ENCODE peak calls at places on chromosomes 6 and 20, in four cellular contexts. D is HCT116, R is cardiac muscle cell, O is SK-N-SH. J is an unnamed sample.

GRCh38 chr6:42829561-42830092 is 47.8 kb downstream of the BICRAL start:
- DNase-seq in D (no peak), R (no peak), O (no peak), J (no peak)

GRCh38 chr6:119350202-119351004 is 842 bp upstream of the MAN1A1 start:
- DNase-seq in D (peak), R (peak), O (peak), J (peak)

GRCh38 chr20:59318201-59318790 is 17.9 kb downstream of the EDN3 start:
- DNase-seq in D (no peak), R (no peak), O (peak), J (no peak)

GRCh38 chr20:1841554-1842140 is 53.6 kb upstream of the SIRPA start:
- DNase-seq in D (no peak), R (peak), O (no peak), J (no peak)

GRCh38 chr6:7152467-7152866 is 44.7 kb downstream of the RREB1 start:
- DNase-seq in D (no peak), R (no peak), O (no peak), J (no peak)

GRCh38 chr20:47196091-47197081 is 160.1 kb downstream of the ZMYND8 start:
- DNase-seq in D (peak), R (peak), O (peak), J (peak)

GRCh38 chr20:36093025-36093803 is 61.3 kb upstream of the EPB41L1 start:
- DNase-seq in D (no peak), R (peak), O (peak), J (peak)

GRCh38 chr6:98433325-98433724 is 401.0 kb upstream of the POU3F2 start:
- DNase-seq in D (no peak), R (no peak), O (no peak), J (no peak)

GRCh38 chr6:17845598-17845997 is 138.9 kb upstream of the NUP153 start:
- DNase-seq in D (no peak), R (no peak), O (no peak), J (no peak)

GRCh38 chr20:53949319-53949839 is 121.0 kb downstream of the BCAS1 start:
- DNase-seq in D (no peak), R (peak), O (no peak), J (peak)

GRCh38 chr6:108252055-108252454 is 8.8 kb downstream of the SNX3 start:
- DNase-seq in D (no peak), R (no peak), O (no peak), J (no peak)

GRCh38 chr6:5866547-5867051 is 140.1 kb downstream of the NRN1 start:
- DNase-seq in D (no peak), R (peak), O (no peak), J (peak)

GRCh38 chr6:132797975-132798819 is at the start of gene SLC18B1:
- DNase-seq in D (no peak), R (peak), O (peak), J (peak)

GRCh38 chr20:24933266-24933908 is 15.7 kb upstream of the CST7 start:
- DNase-seq in D (no peak), R (no peak), O (no peak), J (no peak)

GRCh38 chr6:146972526-146972925 is 231.7 kb upstream of the STXBP5 start:
- DNase-seq in D (no peak), R (no peak), O (no peak), J (no peak)

GRCh38 chr20:63206878-63207277 is 9.1 kb downstream of the YTHDF1 start:
- DNase-seq in D (no peak), R (no peak), O (no peak), J (no peak)

GRCh38 chr6:164230804-164231203 is 816.3 kb downstream of the QKI start:
- DNase-seq in D (no peak), R (no peak), O (no peak), J (no peak)

GRCh38 chr20:25739615-25740320 is 43.1 kb upstream of the ZNF337 start:
- DNase-seq in D (no peak), R (peak), O (no peak), J (no peak)

GRCh38 chr6:30672445-30673253 is at the start of gene DHX16:
- DNase-seq in D (peak), R (peak), O (peak), J (peak)

GRCh38 chr6:30664994-30665767 is 7.6 kb downstream of the DHX16 start:
- DNase-seq in D (no peak), R (no peak), O (no peak), J (no peak)

GRCh38 chr6:30676660-30677270 is 4.0 kb upstream of the DHX16 start:
- DNase-seq in D (no peak), R (no peak), O (no peak), J (no peak)

GRCh38 chr6:30670760-30671527 is 1.9 kb downstream of the DHX16 start:
- DNase-seq in D (no peak), R (no peak), O (peak), J (no peak)
- TF ChIP-seq CTCF in D (no peak), R (peak), O (peak), J (peak)

DNA sequence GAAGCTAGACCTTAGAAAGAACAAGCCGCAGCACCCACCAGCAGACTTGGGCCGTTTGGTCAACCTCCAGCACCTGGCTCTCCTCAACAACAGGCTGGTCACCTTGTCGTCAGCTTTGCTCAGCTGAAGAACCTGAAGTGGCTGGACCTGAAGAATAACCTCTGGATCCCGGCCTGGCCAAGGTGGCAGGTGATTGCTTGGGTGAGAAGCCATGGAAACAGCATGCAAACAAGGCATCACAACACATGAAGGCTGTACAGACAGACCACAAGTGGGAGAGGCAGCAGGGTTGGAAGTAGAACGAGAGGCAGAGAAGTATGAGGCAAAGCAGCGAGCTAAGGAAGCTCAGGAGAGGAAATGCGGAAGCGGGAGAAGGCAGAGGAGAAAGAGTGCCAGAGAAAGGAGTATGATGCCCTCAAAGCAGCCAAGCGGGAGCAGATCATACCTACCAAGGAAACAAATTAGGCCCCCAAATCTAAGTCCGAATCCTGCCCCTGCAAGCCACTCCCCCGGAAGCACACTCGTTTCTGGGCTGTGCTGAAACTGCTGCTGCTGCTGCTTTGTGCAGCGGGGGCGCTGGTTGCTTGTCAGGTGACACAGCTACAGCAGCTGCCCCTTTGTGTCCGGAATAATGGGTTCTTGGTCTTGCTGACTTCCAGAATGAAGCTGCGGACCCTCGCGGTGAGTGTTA is 121.6 kb upstream of the LGSN start:
- DNase-seq in D (no peak), R (no peak), O (peak), J (no peak)
- TF ChIP-seq CTCF in D (no peak), R (no peak), O (no peak), J (no peak)

GRCh38 chr6:106163446-106163965 is 77.4 kb downstream of the PRDM1 start:
- DNase-seq in D (no peak), R (peak), O (no peak), J (no peak)
- TF ChIP-seq CTCF in D (no peak), R (no peak), O (no peak), J (no peak)

GRCh38 chr20:23258747-23259121 is 91.9 kb upstream of the NXT1 start:
- DNase-seq in D (no peak), R (no peak), O (no peak), J (no peak)
- TF ChIP-seq CTCF in D (no peak), R (no peak), O (no peak), J (no peak)

DNA sequence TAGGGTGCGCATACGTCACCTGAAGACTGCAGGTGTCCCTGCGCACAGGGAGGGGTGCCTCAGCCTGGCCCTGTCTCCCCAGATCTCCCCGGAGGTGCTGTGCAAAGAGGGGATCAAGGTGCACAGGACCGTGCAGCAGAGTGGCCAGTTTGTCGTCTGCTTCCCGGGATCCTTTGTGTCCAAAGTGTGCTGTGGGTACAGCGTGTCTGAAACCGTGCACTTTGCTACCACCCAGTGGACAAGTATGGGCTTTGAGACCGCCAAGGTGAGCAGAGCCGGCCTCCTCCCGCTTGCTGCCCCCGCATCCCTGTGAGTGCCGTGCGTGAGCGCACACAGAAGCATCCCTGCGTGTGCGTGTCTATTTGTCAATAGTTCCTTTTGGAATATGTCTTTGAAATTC is 150.7 kb downstream of the DTNBP1 start:
- DNase-seq in D (no peak), R (no peak), O (peak), J (no peak)
- TF ChIP-seq CTCF in D (no peak), R (peak), O (peak), J (no peak)

GRCh38 chr6:159043986-159044385 is 805 bp downstream of the TAGAP start:
- DNase-seq in D (no peak), R (no peak), O (no peak), J (no peak)

GRCh38 chr6:159043236-159043635 is 1.6 kb downstream of the TAGAP start:
- DNase-seq in D (no peak), R (no peak), O (no peak), J (no peak)

GRCh38 chr6:159041181-159041580 is 3.6 kb downstream of the TAGAP start:
- DNase-seq in D (no peak), R (no peak), O (no peak), J (no peak)

GRCh38 chr6:159042003-159042823 is 2.6 kb downstream of the TAGAP start:
- DNase-seq in D (peak), R (peak), O (peak), J (peak)

GRCh38 chr6:159042824-159043181 is 2.0 kb downstream of the TAGAP start:
- DNase-seq in D (no peak), R (no peak), O (no peak), J (no peak)
- TF ChIP-seq CTCF in D (no peak), R (no peak), O (no peak), J (no peak)

DNA sequence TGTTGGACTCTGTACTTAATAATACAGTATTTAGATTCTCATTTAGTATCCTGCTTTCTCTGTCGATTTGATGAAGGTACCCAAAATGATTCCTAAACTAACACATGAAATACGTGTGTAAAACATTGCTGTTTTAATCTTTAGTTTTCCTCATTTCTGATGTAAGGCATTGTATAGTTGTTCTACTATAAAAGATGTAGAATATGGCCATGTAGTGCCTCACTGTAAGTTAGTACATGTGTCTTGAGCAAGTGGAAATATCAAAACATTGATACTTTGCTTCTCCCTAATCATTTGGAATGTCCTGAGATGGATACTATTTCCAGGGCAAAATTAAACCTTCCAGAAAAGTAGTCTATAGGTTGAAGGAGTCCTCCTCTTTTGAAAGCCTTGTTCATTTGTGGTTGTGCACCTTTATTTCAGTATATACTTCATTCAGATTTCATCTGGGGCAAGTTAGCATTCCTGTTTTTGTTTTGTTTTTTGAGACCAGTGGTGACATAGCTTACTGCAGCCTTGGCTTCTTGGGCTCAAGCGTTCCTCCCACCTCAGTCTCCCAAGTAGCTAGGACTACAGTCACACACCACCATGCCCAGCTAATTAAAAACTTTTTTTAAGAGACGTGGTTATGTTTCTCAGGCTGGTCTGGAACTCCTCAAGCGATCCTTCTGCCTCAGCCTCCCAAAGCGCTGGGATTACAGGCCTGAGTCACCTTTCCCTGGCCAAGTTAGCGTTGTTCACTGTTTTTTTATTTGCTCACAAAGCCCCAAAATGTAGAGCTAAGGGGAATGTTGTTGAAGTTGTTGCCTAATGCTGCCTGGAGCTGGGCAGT is 11.6 kb downstream of the SRSF3 start:
- DNase-seq in D (no peak), R (peak), O (no peak), J (no peak)
- TF ChIP-seq CTCF in D (no peak), R (peak), O (peak), J (no peak)

GRCh38 chr6:150334790-150335783 is 33.7 kb upstream of the IYD start:
- DNase-seq in D (peak), R (peak), O (peak), J (peak)
- TF ChIP-seq CTCF in D (peak), R (peak), O (peak), J (peak)

GRCh38 chr6:155443168-155443567 is 12.5 kb downstream of the NOX3 start:
- DNase-seq in D (no peak), R (no peak), O (peak), J (no peak)
- TF ChIP-seq CTCF in D (no peak), R (no peak), O (no peak), J (no peak)

GRCh38 chr6:130262008-130262407 is 39.3 kb upstream of the SAMD3 start:
- DNase-seq in D (no peak), R (no peak), O (no peak), J (no peak)
- TF ChIP-seq CTCF in D (no peak), R (no peak), O (no peak), J (no peak)